ENCODE peak calls at places on chromosomes 7 and 10, in six cellular contexts. Z is fibroblast of lung, T is BE2C, E is epithelial cell of proximal tubule, U is pancreas, W is choroid plexus epithelial cell. R is an unnamed sample.

GRCh38 chr7:148571381-148571780 is 19.2 kb upstream of the C7orf33 start:
- DNase-seq in Z (no peak), T (no peak), E (no peak), U (no peak), W (no peak), R (no peak)

GRCh38 chr10:114879541-114880158 is 58.1 kb downstream of the FHIP2A start:
- DNase-seq in Z (peak), T (peak), E (no peak), U (peak), W (peak), R (peak)

GRCh38 chr7:28299556-28299955 is 112.8 kb upstream of the CREB5 start:
- DNase-seq in Z (no peak), T (no peak), E (no peak), U (no peak), W (no peak), R (no peak)

GRCh38 chr10:35946556-35946955 is 304.5 kb upstream of the FZD8 start:
- DNase-seq in Z (no peak), T (no peak), E (no peak), U (no peak), W (no peak), R (peak)

GRCh38 chr7:111650456-111650999 is 88.2 kb upstream of the IMMP2L start:
- DNase-seq in Z (no peak), T (peak), E (no peak), U (peak), W (peak), R (peak)

GRCh38 chr7:25392571-25393338 is 164.5 kb upstream of the NPVF start:
- DNase-seq in Z (no peak), T (no peak), E (no peak), U (no peak), W (no peak), R (no peak)

GRCh38 chr10:70458329-70459060 is 17.0 kb upstream of the NODAL start:
- DNase-seq in Z (peak), T (peak), E (no peak), U (peak), W (peak), R (peak)

GRCh38 chr7:36090976-36091375 is 62.1 kb upstream of the EEPD1 start:
- DNase-seq in Z (no peak), T (no peak), E (no peak), U (no peak), W (no peak), R (no peak)

GRCh38 chr7:37346761-37347160 is 101.9 kb downstream of the ELMO1 start:
- DNase-seq in Z (no peak), T (no peak), E (no peak), U (no peak), W (no peak), R (no peak)

GRCh38 chr10:104350146-104350635 is 3.4 kb upstream of the CFAP58 start:
- DNase-seq in Z (peak), T (no peak), E (no peak), U (no peak), W (peak), R (peak)

GRCh38 chr7:27641576-27642230 is 21.0 kb downstream of the HIBADH start:
- DNase-seq in Z (peak), T (no peak), E (peak), U (no peak), W (peak), R (peak)

GRCh38 chr10:124285587-124286527 is 132.9 kb downstream of the OAT start:
- DNase-seq in Z (no peak), T (no peak), E (no peak), U (no peak), W (peak), R (peak)

GRCh38 chr10:124955872-124956271 is 13.9 kb downstream of the ZRANB1 start:
- DNase-seq in Z (no peak), T (no peak), E (no peak), U (no peak), W (no peak), R (no peak)

GRCh38 chr7:105643857-105644256 is 62.6 kb upstream of the EFCAB10 start:
- DNase-seq in Z (peak), T (no peak), E (no peak), U (no peak), W (peak), R (peak)

GRCh38 chr10:13684252-13684791 is 97.6 kb downstream of the PRPF18 start:
- DNase-seq in Z (peak), T (peak), E (no peak), U (no peak), W (peak), R (peak)

GRCh38 chr10:22927661-22928403 is at the start of gene ARMC3:
- DNase-seq in Z (peak), T (peak), E (no peak), U (peak), W (peak), R (peak)
- H3K4me3 ChIP-seq in Z (peak), T (peak), E (peak), U (peak), W (peak), R (peak)

GRCh38 chr10:15088428-15089261 is at the start of gene ACBD7:
- DNase-seq in Z (peak), T (peak), E (no peak), U (peak), W (peak), R (peak)
- TF ChIP-seq CTCF in Z (peak), T (no peak), E (peak), U (peak), W (peak), R (peak)

GRCh38 chr7:3042301-3042700 is 1.4 kb downstream of the CARD11 start:
- DNase-seq in Z (no peak), T (no peak), E (no peak), U (no peak), W (no peak), R (no peak)

GRCh38 chr7:3037259-3037658 is 6.4 kb downstream of the CARD11 start:
- DNase-seq in Z (no peak), T (no peak), E (no peak), U (no peak), W (no peak), R (no peak)

GRCh38 chr7:3039787-3040186 is 3.9 kb downstream of the CARD11 start:
- DNase-seq in Z (no peak), T (no peak), E (no peak), U (no peak), W (no peak), R (no peak)

GRCh38 chr7:3043544-3044395 is at the start of gene CARD11:
- DNase-seq in Z (peak), T (no peak), E (no peak), U (no peak), W (no peak), R (no peak)

DNA sequence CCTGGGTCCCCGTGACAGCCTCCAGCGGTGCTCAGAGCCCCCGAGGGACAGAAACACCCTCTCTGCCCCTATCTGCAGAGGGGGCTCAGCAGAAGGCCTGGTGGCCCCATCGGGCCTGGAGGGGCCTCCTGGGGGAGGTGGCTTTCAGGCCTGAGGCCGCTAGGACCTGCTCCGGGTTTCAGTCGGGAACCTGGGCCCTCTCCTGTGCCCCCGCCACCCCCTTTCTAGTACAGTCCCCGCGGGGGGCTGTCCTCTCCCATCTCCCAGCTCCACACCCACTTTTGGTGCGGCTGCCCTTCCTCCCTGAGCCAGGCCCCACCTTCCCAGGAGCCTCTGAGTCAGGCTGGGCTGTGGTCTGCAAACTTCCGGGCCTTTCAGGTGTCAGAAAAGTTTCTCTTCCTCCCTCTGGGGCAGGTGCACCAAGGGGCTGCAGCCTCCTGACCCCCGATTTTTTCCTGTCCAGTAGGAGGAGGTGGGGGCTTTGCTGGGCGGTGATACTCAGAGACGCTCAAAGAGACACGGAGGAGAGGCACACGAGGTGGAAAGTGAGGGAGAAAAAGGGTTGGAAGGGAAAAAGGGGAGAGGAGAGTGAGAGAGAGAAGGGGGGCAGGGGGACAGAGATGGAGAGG is 692 bp downstream of the CARD11 start:
- DNase-seq in Z (no peak), T (no peak), E (no peak), U (no peak), W (no peak), R (no peak)
- H3K4me3 ChIP-seq in Z (no peak), T (no peak), E (peak), U (peak), W (peak), R (no peak)

GRCh38 chr7:50588937-50589336 is 23.7 kb upstream of the DDC start:
- DNase-seq in Z (no peak), T (no peak), E (no peak), U (no peak), W (peak), R (no peak)
- TF ChIP-seq CTCF in Z (peak), T (peak), E (peak), U (no peak), W (peak), R (peak)

GRCh38 chr10:14916600-14916999 is 37.3 kb downstream of the DCLRE1C start:
- DNase-seq in Z (no peak), T (no peak), E (no peak), U (no peak), W (no peak), R (no peak)
- H3K4me3 ChIP-seq in Z (no peak), T (no peak), E (no peak), U (no peak), W (no peak), R (no peak)

DNA sequence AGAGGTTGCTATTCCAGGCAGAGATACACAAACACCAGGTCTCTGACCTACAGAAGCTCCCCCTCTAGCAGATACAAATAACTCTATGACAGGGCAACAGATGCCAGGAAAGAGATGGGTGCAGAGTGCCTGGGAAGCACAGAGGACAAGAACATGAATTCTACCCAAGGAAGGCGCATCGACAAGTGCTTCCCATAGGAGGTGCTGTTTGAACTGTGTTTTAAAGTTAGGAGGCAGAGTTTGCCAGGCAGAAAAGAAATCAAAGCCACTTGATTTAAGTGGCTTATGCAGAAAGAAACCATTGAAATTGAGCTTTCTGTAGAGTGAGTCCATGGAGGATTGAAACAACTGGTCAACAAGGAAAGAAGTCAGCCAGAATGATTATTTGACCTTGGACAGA is 35.3 kb upstream of the EGR2 start:
- DNase-seq in Z (no peak), T (no peak), E (no peak), U (no peak), W (peak), R (peak)
- TF ChIP-seq CTCF in Z (peak), T (peak), E (peak), U (no peak), W (peak), R (no peak)

GRCh38 chr10:67697646-67698245 is 1.8 kb upstream of the CTNNA3 start:
- DNase-seq in Z (peak), T (peak), E (peak), U (peak), W (peak), R (peak)

GRCh38 chr10:67695555-67695954 is 440 bp downstream of the CTNNA3 start:
- DNase-seq in Z (peak), T (no peak), E (no peak), U (no peak), W (no peak), R (peak)

GRCh38 chr10:67696029-67696428 is at the start of gene CTNNA3:
- DNase-seq in Z (no peak), T (no peak), E (no peak), U (no peak), W (no peak), R (peak)
- H3K4me3 ChIP-seq in Z (peak), T (no peak), E (no peak), U (no peak), W (no peak), R (no peak)

DNA sequence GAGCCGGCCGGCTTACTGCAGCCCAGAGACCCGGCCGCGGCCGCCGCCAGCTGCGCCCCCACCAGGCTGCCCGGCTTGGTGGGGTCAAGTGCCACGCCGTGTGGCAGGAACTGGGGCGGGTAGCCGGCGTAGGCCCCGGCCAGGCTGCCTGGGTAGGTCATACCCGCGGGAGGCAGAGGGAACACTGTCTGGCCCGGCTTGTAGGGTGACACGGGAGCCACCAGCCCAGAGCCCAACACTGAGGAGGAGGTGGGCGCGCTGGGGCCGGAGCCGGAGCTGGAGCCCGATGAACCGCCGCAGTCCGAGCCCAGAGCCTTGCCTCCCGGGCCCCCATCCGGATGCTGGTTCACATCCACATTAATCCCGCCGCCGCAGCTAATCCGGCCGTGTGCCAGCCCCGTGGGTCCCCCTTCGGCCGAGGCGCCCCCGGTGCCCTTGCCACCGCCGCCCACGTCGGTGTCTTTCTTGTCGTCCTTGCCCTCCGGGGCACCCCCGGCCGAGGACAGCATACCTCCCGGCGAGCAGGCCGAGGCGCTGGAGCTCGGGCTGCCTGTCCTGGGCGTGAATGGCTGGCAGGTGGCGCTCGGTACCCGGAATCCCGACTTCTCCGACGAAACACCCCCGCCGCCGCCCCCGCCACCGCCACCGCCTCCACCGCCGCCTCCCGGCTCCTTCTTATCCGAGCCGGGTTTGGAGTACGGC is 2.0 kb downstream of the ZNF503 start:
- DNase-seq in Z (peak), T (peak), E (no peak), U (peak), W (peak), R (peak)
- TF ChIP-seq CTCF in Z (peak), T (peak), E (peak), U (peak), W (peak), R (peak)